ENCODE peak calls at places on chromosomes 6 and 20, in eight cellular contexts. C, M, Z, N, S, V, K and E are unnamed samples.

GRCh38 chr20:17568972-17569471 is 853 bp upstream of the DSTN start:
- DNase-seq in Z (peak; percentile 99), K (peak; percentile 89), V (peak; percentile 87), C (no peak), M (peak; percentile 99), N (peak; percentile 31), S (no peak), E (peak; percentile 98)

GRCh38 chr6:79913369-79913768 is 34.0 kb downstream of the ELOVL4 start:
- DNase-seq in N (no peak), S (no peak), K (no peak), C (no peak), V (no peak), Z (peak; percentile 7), M (no peak), E (no peak)

GRCh38 chr6:36751091-36751490 is 53.5 kb downstream of the RAB44 start:
- DNase-seq in V (no peak), N (no peak), C (no peak), K (no peak), M (no peak), S (no peak), Z (no peak), E (no peak)

GRCh38 chr6:28940859-28941680 is 17.3 kb upstream of the TRIM27 start:
- DNase-seq in Z (peak; percentile 96), K (peak; percentile 58), N (peak; percentile 83), M (peak; percentile 83), C (peak; percentile 96), V (no peak), S (no peak), E (peak; percentile 93)

GRCh38 chr6:28522594-28523557 is 2.8 kb upstream of the GPX5 start:
- DNase-seq in M (no peak), V (no peak), N (no peak), Z (no peak), S (no peak), K (no peak), C (peak; percentile 26), E (no peak)

GRCh38 chr6:131519670-131520436 is 53.2 kb upstream of the ARG1 start:
- DNase-seq in V (no peak), M (no peak), Z (peak; percentile 54), K (peak; percentile 54), S (peak; percentile 8), C (peak; percentile 70), N (peak; percentile 15), E (peak; percentile 64)

GRCh38 chr6:129022011-129022553 is 139.1 kb downstream of the LAMA2 start:
- DNase-seq in V (no peak), K (no peak), M (no peak), S (no peak), N (no peak), Z (no peak), C (no peak), E (no peak)

GRCh38 chr6:72811971-72812421 is 190.1 kb downstream of the KCNQ5 start:
- DNase-seq in S (no peak), M (no peak), N (no peak), Z (peak; percentile 8), K (no peak), C (no peak), V (no peak), E (peak; percentile 20)

GRCh38 chr20:6700563-6701328 is 66.7 kb upstream of the BMP2 start:
- DNase-seq in C (no peak), K (no peak), Z (peak; percentile 90), V (no peak), S (no peak), M (no peak), N (peak; percentile 27), E (no peak)

GRCh38 chr6:161305860-161306259 is 32.0 kb upstream of the AGPAT4 start:
- DNase-seq in Z (no peak), K (no peak), C (no peak), S (no peak), M (no peak), N (no peak), V (no peak), E (no peak)

GRCh38 chr20:48739395-48740268 is 88.2 kb downstream of the PREX1 start:
- DNase-seq in K (no peak), M (no peak), N (no peak), S (no peak), Z (no peak), C (no peak), V (no peak), E (no peak)

GRCh38 chr6:34138191-34138590 is 7.7 kb downstream of the GRM4 start:
- DNase-seq in S (no peak), N (no peak), Z (no peak), C (no peak), K (no peak), V (no peak), M (no peak), E (no peak)

GRCh38 chr6:54085526-54085925 is 25.7 kb upstream of the MLIP start:
- DNase-seq in M (no peak), N (peak; percentile 42), V (no peak), K (peak; percentile 56), Z (no peak), S (no peak), C (no peak), E (peak; percentile 72)

GRCh38 chr20:59589051-59589450 is 15.3 kb upstream of the PHACTR3 start:
- DNase-seq in M (no peak), K (no peak), S (no peak), C (no peak), Z (no peak), N (no peak), V (no peak), E (no peak)

GRCh38 chr6:166342293-166343156 is at the start of gene SFT2D1:
- DNase-seq in M (peak; percentile 85), C (peak; percentile 88), K (peak; percentile 93), S (peak; percentile 33), V (peak; percentile 93), Z (peak; percentile 89), N (peak; percentile 75), E (peak; percentile 92)

GRCh38 chr20:54566224-54566750 is 90.9 kb downstream of the DOK5 start:
- DNase-seq in V (no peak), Z (no peak), M (no peak), N (no peak), S (no peak), K (no peak), C (no peak), E (no peak)

GRCh38 chr6:117549606-117550005 is 52.7 kb downstream of the GOPC start:
- DNase-seq in M (no peak), N (no peak), V (no peak), Z (no peak), S (no peak), K (no peak), C (peak; percentile 37), E (no peak)

GRCh38 chr6:170037541-170038250 is 253.2 kb downstream of the DLL1 start:
- DNase-seq in S (no peak), C (no peak), K (peak; percentile 35), M (no peak), V (peak; percentile 35), Z (no peak), N (no peak), E (no peak)

GRCh38 chr20:61688411-61688810 is 377.3 kb downstream of the TAF4 start:
- DNase-seq in Z (no peak), N (no peak), V (no peak), K (no peak), C (no peak), M (no peak), S (no peak), E (no peak)

GRCh38 chr6:20564269-20564668 is 30.0 kb downstream of the CDKAL1 start:
- DNase-seq in C (peak; percentile 66), K (peak; percentile 49), V (no peak), N (peak; percentile 20), Z (peak; percentile 59), M (no peak), S (no peak), E (peak; percentile 62)

GRCh38 chr6:151060096-151060741 is 179.5 kb upstream of the AKAP12 start:
- DNase-seq in N (no peak), M (peak; percentile 64), K (peak; percentile 79), S (no peak), Z (peak; percentile 90), V (no peak), C (no peak), E (peak; percentile 76)

GRCh38 chr20:14189794-14190402 is 147.5 kb downstream of the FLRT3 start:
- DNase-seq in C (peak; percentile 33), M (no peak), Z (peak; percentile 36), S (no peak), V (no peak), N (peak; percentile 7), K (peak; percentile 25), E (peak; percentile 79)

GRCh38 chr6:147142684-147143245 is 61.5 kb upstream of the STXBP5 start:
- DNase-seq in Z (no peak), M (no peak), C (no peak), S (no peak), K (no peak), V (no peak), N (no peak), E (peak; percentile 52)

GRCh38 chr20:50717974-50718761 is 13.2 kb upstream of the PARD6B start:
- DNase-seq in S (no peak), M (no peak), Z (no peak), N (no peak), V (no peak), C (no peak), K (no peak), E (peak; percentile 49)

GRCh38 chr6:143823463-143824006 is 19.6 kb upstream of the LTV1 start:
- DNase-seq in C (no peak), K (no peak), V (no peak), N (no peak), Z (peak; percentile 84), M (no peak), S (no peak), E (no peak)

GRCh38 chr20:48921883-48922867 is 664 bp downstream of the ARFGEF2 start:
- DNase-seq in S (peak; percentile 13), N (peak; percentile 20), V (peak; percentile 84), C (peak; percentile 52), M (peak; percentile 61), K (peak; percentile 60), Z (peak; percentile 36), E (peak; percentile 67)

GRCh38 chr20:1434571-1435336 is 31.9 kb downstream of the NSFL1C start:
- DNase-seq in S (peak; percentile 13), C (peak; percentile 98), N (peak; percentile 26), M (peak; percentile 71), K (peak; percentile 72), Z (peak; percentile 92), V (no peak), E (peak; percentile 22)

GRCh38 chr20:48773837-48774418 is 53.9 kb downstream of the PREX1 start:
- DNase-seq in Z (no peak), N (no peak), M (no peak), C (no peak), V (no peak), K (peak; percentile 58), S (no peak), E (no peak)